ENCODE peak calls at places on chromosomes 11 and 22, in four cellular contexts. M is hepatocyte, C is OCI-LY7, L is substantia nigra. D is an unnamed sample.

GRCh38 chr11:72039108-72039850 is 40.6 kb downstream of the IL18BP start:
- DNase-seq in M (peak), C (peak), L (no peak), D (peak)

GRCh38 chr11:100442017-100442416 is 245.1 kb upstream of the ARHGAP42 start:
- DNase-seq in M (no peak), C (no peak), L (no peak), D (no peak)

GRCh38 chr11:33016654-33017053 is 976 bp downstream of the DEPDC7 start:
- DNase-seq in M (no peak), C (no peak), L (no peak), D (no peak)

GRCh38 chr11:126969865-126970479 is 30.6 kb downstream of the KIRREL3 start:
- DNase-seq in M (peak), C (no peak), L (no peak), D (no peak)

GRCh38 chr11:130471731-130472433 is 23.4 kb downstream of the ADAMTS15 start:
- DNase-seq in M (no peak), C (no peak), L (no peak), D (no peak)

GRCh38 chr22:49197986-49198704 is 629.5 kb downstream of the BRD1 start:
- DNase-seq in M (no peak), C (no peak), L (no peak), D (no peak)

GRCh38 chr11:128522943-128523518 is 64.3 kb downstream of the ETS1 start:
- DNase-seq in M (no peak), C (no peak), L (no peak), D (no peak)

GRCh38 chr22:43000441-43001175 is 14.3 kb downstream of the PACSIN2 start:
- DNase-seq in M (no peak), C (no peak), L (no peak), D (no peak)

GRCh38 chr11:107856180-107856980 is 2.2 kb downstream of the SLC35F2 start:
- DNase-seq in M (no peak), C (no peak), L (no peak), D (no peak)

GRCh38 chr11:119023741-119024140 is 5.2 kb downstream of the TRAPPC4 start:
- DNase-seq in M (no peak), C (no peak), L (no peak), D (no peak)

GRCh38 chr11:116840746-116841296 is 3.4 kb upstream of the APOA1 start:
- DNase-seq in M (no peak), C (no peak), L (no peak), D (no peak)
- H3K27ac ChIP-seq in M (no peak), C (no peak), L (peak), D (no peak)

GRCh38 chr22:45647532-45648225 is 24.0 kb upstream of the ATXN10 start:
- DNase-seq in M (no peak), C (no peak), L (no peak), D (no peak)

GRCh38 chr22:45645526-45646414 is 25.9 kb upstream of the ATXN10 start:
- DNase-seq in M (peak), C (peak), L (peak), D (peak)

GRCh38 chr22:45649809-45650208 is 21.8 kb upstream of the ATXN10 start:
- DNase-seq in M (no peak), C (no peak), L (no peak), D (no peak)

GRCh38 chr22:45645150-45645525 is 26.5 kb upstream of the ATXN10 start:
- DNase-seq in M (no peak), C (no peak), L (no peak), D (no peak)

DNA sequence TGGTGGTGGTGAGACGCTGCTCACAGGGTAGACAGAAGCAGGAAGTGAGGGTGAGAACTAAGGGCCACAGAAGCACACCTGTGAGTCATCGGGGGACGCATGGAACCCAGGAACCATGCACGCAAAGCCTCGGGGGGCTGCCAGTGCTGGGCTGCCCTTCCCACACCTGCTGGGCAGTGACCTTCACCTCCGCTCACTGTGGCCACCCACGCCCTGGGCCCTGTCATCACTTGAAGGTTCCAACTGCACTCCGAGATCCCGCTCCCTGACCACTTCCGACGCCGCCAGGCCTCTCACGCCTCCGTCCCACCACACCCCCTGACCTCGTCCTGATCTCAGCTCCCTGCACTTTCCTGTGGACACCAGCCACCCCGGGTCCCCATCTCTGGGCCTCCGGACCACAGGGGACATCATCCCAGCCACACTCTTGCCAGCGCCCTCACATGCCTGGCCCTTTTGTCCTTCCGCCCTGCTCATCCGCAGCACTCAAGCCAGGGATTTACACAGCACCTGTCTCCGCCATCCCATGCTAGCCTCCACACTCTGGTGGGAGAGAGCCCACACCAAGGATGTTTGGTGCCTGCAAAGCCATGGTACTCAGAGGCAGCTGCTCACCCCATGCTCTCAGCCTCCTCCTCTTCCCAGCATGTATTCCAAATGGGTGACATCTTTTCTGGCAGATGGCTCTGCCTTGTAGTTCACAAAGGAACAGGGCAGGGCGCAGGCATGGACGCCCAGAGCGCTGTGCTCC is 23.1 kb upstream of the ATXN10 start:
- DNase-seq in M (no peak), C (no peak), L (no peak), D (no peak)
- H3K27ac ChIP-seq in M (no peak), C (no peak), L (no peak), D (no peak)

GRCh38 chr11:9176550-9176949 is 85.2 kb upstream of the SCUBE2 start:
- DNase-seq in M (no peak), C (no peak), L (no peak), D (no peak)
- H3K27ac ChIP-seq in M (no peak), C (no peak), L (peak), D (no peak)

GRCh38 chr11:134783219-134783618 is 371.2 kb upstream of the B3GAT1 start:
- DNase-seq in M (no peak), C (no peak), L (no peak), D (no peak)

GRCh38 chr11:134785059-134785458 is 373.0 kb upstream of the B3GAT1 start:
- DNase-seq in M (no peak), C (no peak), L (no peak), D (no peak)

GRCh38 chr11:134784046-134784445 is 372.0 kb upstream of the B3GAT1 start:
- DNase-seq in M (no peak), C (no peak), L (no peak), D (no peak)

GRCh38 chr11:134785660-134786284 is 373.7 kb upstream of the B3GAT1 start:
- DNase-seq in M (no peak), C (no peak), L (no peak), D (no peak)

DNA sequence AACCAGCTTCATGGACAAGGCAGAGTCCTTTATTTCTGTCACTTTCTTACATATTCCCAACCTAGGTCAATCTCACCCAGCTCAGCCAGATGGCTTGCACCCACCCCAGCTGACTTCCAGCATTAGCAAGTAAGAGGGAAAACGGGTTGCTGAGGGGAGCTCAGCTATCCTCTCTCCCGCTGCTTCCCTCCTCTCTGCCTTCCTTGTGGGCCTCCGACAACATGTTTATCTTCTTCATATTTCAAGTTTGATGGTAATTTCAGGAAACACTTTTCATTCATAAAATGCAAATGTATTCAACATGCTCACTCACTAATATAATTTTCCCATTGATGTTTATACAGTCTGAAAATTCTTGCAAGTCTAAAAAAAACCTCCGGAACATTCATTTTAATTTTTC is 372.5 kb upstream of the B3GAT1 start:
- DNase-seq in M (no peak), C (no peak), L (no peak), D (no peak)
- H3K27ac ChIP-seq in M (no peak), C (no peak), L (no peak), D (no peak)